ENCODE peak calls at places on chromosomes 5 and 9, in nine cellular contexts. G, H, Q, K, O, W, B, V and E are unnamed samples.

GRCh38 chr5:8912106-8912505 is 633.8 kb downstream of the SEMA5A start:
- DNase-seq in V (peak), O (no peak), H (no peak), K (no peak), B (no peak), W (no peak), Q (no peak), G (no peak), E (peak)

GRCh38 chr5:166962470-166962869 is 1329.0 kb upstream of the WWC1 start:
- DNase-seq in O (peak), W (no peak), K (no peak), G (no peak), H (no peak), B (no peak), Q (no peak), V (no peak), E (no peak)

GRCh38 chr9:6909186-6909585 is 151.4 kb downstream of the KDM4C start:
- DNase-seq in G (no peak), Q (no peak), B (no peak), H (peak), V (no peak), O (no peak), K (no peak), W (no peak), E (no peak)

GRCh38 chr5:137833463-137833862 is 34.2 kb upstream of the MYOT start:
- DNase-seq in B (no peak), Q (peak), O (peak), V (peak), H (no peak), W (no peak), K (no peak), G (no peak), E (peak)

GRCh38 chr5:59069438-59070079 is 486.7 kb downstream of the RAB3C start:
- DNase-seq in G (no peak), W (no peak), O (peak), Q (peak), H (peak), B (no peak), V (peak), K (no peak), E (peak)

GRCh38 chr5:79209505-79209904 is 26.4 kb upstream of the JMY start:
- DNase-seq in O (no peak), W (no peak), Q (no peak), G (no peak), H (no peak), B (no peak), V (no peak), K (no peak), E (no peak)

GRCh38 chr9:106869028-106869427 is 6.1 kb downstream of the ZNF462 start:
- DNase-seq in V (no peak), W (no peak), O (peak), G (no peak), B (no peak), K (no peak), Q (no peak), H (no peak), E (peak)

GRCh38 chr5:127801751-127802476 is 98.7 kb downstream of the CCDC192 start:
- DNase-seq in G (no peak), V (peak), K (no peak), W (no peak), O (peak), Q (no peak), B (no peak), H (no peak), E (peak)

GRCh38 chr9:133104718-133105460 is 16.2 kb downstream of the RALGDS start:
- DNase-seq in B (no peak), G (no peak), V (no peak), K (no peak), O (no peak), W (no peak), H (no peak), Q (no peak), E (no peak)

GRCh38 chr9:130847306-130848217 is 12.5 kb downstream of the ABL1 start:
- DNase-seq in O (peak), K (no peak), W (no peak), Q (peak), B (peak), G (no peak), H (peak), V (peak), E (peak)

GRCh38 chr5:173570321-173571090 is 45.9 kb downstream of the BOD1 start:
- DNase-seq in O (no peak), V (no peak), W (no peak), G (no peak), K (no peak), Q (no peak), B (no peak), H (no peak), E (no peak)

GRCh38 chr5:171418982-171419662 is at the start of gene FGF18:
- DNase-seq in W (peak), Q (no peak), K (no peak), O (peak), H (peak), G (no peak), V (peak), B (peak), E (peak)

GRCh38 chr9:96317335-96317980 is 15.5 kb upstream of the HSD17B3 start:
- DNase-seq in W (peak), G (no peak), Q (no peak), K (peak), H (peak), O (peak), V (peak), B (peak), E (peak)

GRCh38 chr5:15574806-15575205 is 74.8 kb downstream of the FBXL7 start:
- DNase-seq in B (no peak), O (peak), G (no peak), H (no peak), Q (no peak), V (peak), W (no peak), K (no peak), E (peak)

GRCh38 chr5:4387295-4387694 is 752.8 kb upstream of the ADAMTS16 start:
- DNase-seq in B (no peak), O (no peak), K (no peak), V (no peak), Q (no peak), H (no peak), G (no peak), W (no peak), E (no peak)

GRCh38 chr9:125233678-125234077 is 7.5 kb downstream of the HSPA5 start:
- DNase-seq in Q (peak), B (no peak), W (no peak), O (peak), H (peak), V (peak), G (no peak), K (no peak), E (peak)

GRCh38 chr5:96893342-96893741 is 17.0 kb downstream of the ERAP2 start:
- DNase-seq in W (no peak), K (no peak), Q (peak), V (peak), G (no peak), H (peak), O (peak), B (no peak), E (peak)

GRCh38 chr5:11378462-11378861 is 525.8 kb downstream of the CTNND2 start:
- DNase-seq in K (no peak), W (no peak), H (no peak), V (no peak), O (no peak), Q (no peak), G (no peak), B (no peak), E (no peak)

GRCh38 chr5:57777174-57777581 is 294.6 kb upstream of the ACTBL2 start:
- DNase-seq in V (no peak), B (no peak), O (no peak), K (no peak), W (no peak), H (no peak), G (no peak), Q (no peak), E (no peak)

GRCh38 chr5:174204914-174205313 is 159.4 kb downstream of the NSG2 start:
- DNase-seq in K (no peak), O (no peak), G (no peak), Q (no peak), B (no peak), W (no peak), V (no peak), H (no peak), E (no peak)

GRCh38 chr5:160278356-160278755 is 34.0 kb downstream of the CCNJL start:
- DNase-seq in H (no peak), G (no peak), V (no peak), O (no peak), Q (no peak), K (no peak), B (no peak), W (no peak), E (no peak)

GRCh38 chr9:22975921-22976320 is 529.3 kb downstream of the DMRTA1 start:
- DNase-seq in K (no peak), W (no peak), Q (no peak), V (peak), O (no peak), H (no peak), B (no peak), G (no peak), E (peak)

GRCh38 chr5:124599048-124599973 is 147.1 kb downstream of the ZNF608 start:
- DNase-seq in H (peak), V (peak), W (no peak), O (peak), Q (peak), B (peak), G (no peak), K (no peak), E (peak)

GRCh38 chr9:35842795-35843194 is 13.8 kb downstream of the TMEM8B start:
- DNase-seq in H (no peak), G (no peak), Q (no peak), K (no peak), B (no peak), O (no peak), V (no peak), W (no peak), E (no peak)